ENCODE peak calls at places on chromosomes 2 and 18, in seven cellular contexts. P, O, U, X, L, Y and N are unnamed samples.

GRCh38 chr2:8146329-8147048 is 535.4 kb upstream of the ID2 start:
- DNase-seq in X (no peak), O (no peak), P (no peak), U (no peak), L (no peak), Y (peak; percentile 42), N (no peak)

GRCh38 chr2:181104512-181105121 is 124.2 kb downstream of the UBE2E3 start:
- DNase-seq in P (peak; percentile 77), X (peak; percentile 10), Y (peak; percentile 58), L (no peak), U (no peak), O (no peak), N (peak; percentile 80)

GRCh38 chr2:200239216-200239615 is 67.3 kb upstream of the SPATS2L start:
- DNase-seq in P (no peak), U (no peak), L (no peak), Y (no peak), O (no peak), X (no peak), N (no peak)

GRCh38 chr2:237262838-237263771 is 150.9 kb downstream of the COL6A3 start:
- DNase-seq in L (no peak), X (no peak), Y (no peak), U (no peak), P (no peak), O (no peak), N (no peak)

GRCh38 chr2:66985901-66986300 is 411.2 kb upstream of the ETAA1 start:
- DNase-seq in U (no peak), Y (no peak), O (no peak), X (no peak), P (no peak), L (no peak), N (no peak)

GRCh38 chr2:9288233-9288632 is 81.6 kb downstream of the ASAP2 start:
- DNase-seq in Y (no peak), L (no peak), O (no peak), P (no peak), U (no peak), X (no peak), N (no peak)

GRCh38 chr2:27202829-27203228 is 9.0 kb upstream of the ATRAID start:
- DNase-seq in O (no peak), P (no peak), Y (no peak), X (no peak), L (no peak), U (no peak), N (no peak)

GRCh38 chr2:137969418-137969765 is 5.1 kb downstream of the HNMT start:
- DNase-seq in L (no peak), X (no peak), O (no peak), Y (no peak), U (no peak), P (peak; percentile 79), N (no peak)

GRCh38 chr2:205133544-205133943 is 548.8 kb upstream of the NRP2 start:
- DNase-seq in X (no peak), O (no peak), L (no peak), U (no peak), P (no peak), Y (no peak), N (no peak)

GRCh38 chr2:20622731-20623130 is 28.2 kb downstream of the HS1BP3 start:
- DNase-seq in Y (no peak), L (no peak), U (no peak), X (no peak), P (no peak), O (no peak), N (no peak)

GRCh38 chr2:7037340-7038333 is 120.4 kb downstream of the RNF144A start:
- DNase-seq in X (peak; percentile 80), P (peak; percentile 83), Y (peak; percentile 67), U (peak; percentile 59), L (peak; percentile 34), O (no peak), N (peak; percentile 81)

GRCh38 chr2:74688881-74689280 is 34.8 kb downstream of the SEMA4F start:
- DNase-seq in P (peak; percentile 8), O (no peak), Y (no peak), L (no peak), U (no peak), X (no peak), N (no peak)

GRCh38 chr2:18521084-18521483 is 39.4 kb downstream of the RDH14 start:
- DNase-seq in L (no peak), X (no peak), O (no peak), Y (no peak), U (no peak), P (no peak), N (no peak)

GRCh38 chr18:37502036-37502435 is 63.6 kb downstream of the CELF4 start:
- DNase-seq in L (no peak), U (no peak), O (no peak), Y (no peak), X (no peak), P (no peak), N (no peak)

GRCh38 chr18:29160123-29160522 is 983.2 kb upstream of the CDH2 start:
- DNase-seq in X (no peak), L (no peak), U (no peak), P (no peak), O (no peak), Y (peak; percentile 43), N (peak; percentile 10)